ENCODE peak calls at places on chromosome 21, in four cellular contexts. K is activated T-helper 2 cell treated with anti-CD3 and anti-CD28 coated beads, Interferon-gamma antibody, Interleukin-2, Interleukin-4, amounts not matched to agents 10 μg/mL and 5 μg/mL and 100 μg/mL, durations not matched to agents 14 hours and 24 hours and 36 hours; A is activated T-cell treated with anti-CD3 and anti-CD28 coated beads, Interleukin-2, amount 50 U/mL, for 72 hours; O is lower lobe of right lung. B is an unnamed sample.

GRCh38 chr21:42493109-42494060 is 2.6 kb downstream of the RSPH1 start:
- DNase-seq in K (no peak), A (no peak), O (no peak), B (peak; percentile 5)

GRCh38 chr21:31358148-31358547 is 14.1 kb upstream of the TIAM1 start:
- DNase-seq in K (no peak), A (no peak), O (no peak), B (no peak)

GRCh38 chr21:32587112-32587511 is 1.8 kb upstream of the TCP10L start:
- DNase-seq in K (no peak), A (no peak), O (no peak), B (no peak)

GRCh38 chr21:31599563-31599962 is 59.9 kb upstream of the SOD1 start:
- DNase-seq in K (no peak), A (no peak), O (no peak), B (no peak)

GRCh38 chr21:31731112-31731801 is 661 bp downstream of the SCAF4 start:
- DNase-seq in K (peak; percentile 48), A (peak; percentile 61), O (peak; percentile 69), B (peak; percentile 58)

GRCh38 chr21:37233551-37234146 is 33.5 kb downstream of the VPS26C start:
- DNase-seq in K (no peak), A (no peak), O (no peak), B (no peak)

GRCh38 chr21:32824950-32825349 is 53.4 kb upstream of the PAXBP1 start:
- DNase-seq in K (no peak), A (no peak), O (no peak), B (no peak)

GRCh38 chr21:37702241-37702640 is 214.0 kb downstream of the KCNJ6 start:
- DNase-seq in K (no peak), A (no peak), O (no peak), B (no peak)

GRCh38 chr21:30942192-30942591 is 60.8 kb upstream of the KRTAP11-1 start:
- DNase-seq in K (no peak), A (no peak), O (no peak), B (no peak)